ENCODE peak calls at places on chromosomes 6 and 20, in four cellular contexts. N is H9, I is IMR-90, E is H1. C is an unnamed sample.
A peak's percentile ranks its signal among the peaks of the same experiment; 100 is the strongest.

GRCh38 chr20:37276494-37277252 is 12.8 kb upstream of the MANBAL start:
- DNase-seq in I (peak; percentile 94), E (no peak), N (no peak), C (no peak)

GRCh38 chr6:169530762-169531143 is 171.1 kb downstream of the WDR27 start:
- DNase-seq in E (no peak), N (no peak), I (no peak), C (no peak)

GRCh38 chr20:24703284-24703610 is 233.8 kb downstream of the SYNDIG1 start:
- DNase-seq in E (no peak), I (no peak), N (peak; percentile 17), C (no peak)

GRCh38 chr6:45112711-45113110 is 215.4 kb upstream of the RUNX2 start:
- DNase-seq in N (no peak), E (no peak), I (no peak), C (no peak)

GRCh38 chr20:3927486-3928291 is 38.5 kb downstream of the PANK2 start:
- DNase-seq in I (peak; percentile 47), E (no peak), N (peak; percentile 55), C (peak; percentile 64)

GRCh38 chr20:56842086-56842485 is 213.0 kb downstream of the TFAP2C start:
- DNase-seq in E (no peak), N (no peak), I (no peak), C (no peak)

GRCh38 chr6:44869321-44869897 is 458.7 kb upstream of the RUNX2 start:
- DNase-seq in N (no peak), E (no peak), I (no peak), C (no peak)

GRCh38 chr6:106475280-106475679 is 114.8 kb downstream of the CRYBG1 start:
- DNase-seq in I (no peak), N (no peak), E (no peak), C (no peak)

GRCh38 chr6:129501401-129502051 is 208.5 kb downstream of the ARHGAP18 start:
- DNase-seq in I (peak; percentile 96), E (no peak), N (no peak), C (peak; percentile 88)

GRCh38 chr6:73516712-73517489 is 3.9 kb downstream of the EEF1A1 start:
- DNase-seq in N (no peak), E (no peak), I (peak; percentile 14), C (peak; percentile 25)

GRCh38 chr20:46122071-46122470 is 4.0 kb downstream of the CD40 start:
- DNase-seq in I (peak; percentile 59), N (no peak), E (no peak), C (no peak)

GRCh38 chr20:62980970-62981369 is 25.8 kb downstream of the BHLHE23 start:
- DNase-seq in E (no peak), I (no peak), N (peak; percentile 51), C (no peak)

GRCh38 chr20:4320284-4320683 is 304.9 kb upstream of the RNF24 start:
- DNase-seq in N (no peak), I (no peak), E (no peak), C (no peak)

GRCh38 chr6:53734473-53735299 is 60.1 kb upstream of the LRRC1 start:
- DNase-seq in E (peak; percentile 29), N (peak; percentile 74), I (peak; percentile 78), C (peak; percentile 79)

GRCh38 chr20:47801079-47801478 is 15.8 kb upstream of the SULF2 start:
- DNase-seq in E (no peak), I (no peak), N (no peak), C (no peak)

GRCh38 chr6:40894962-40895799 is 143.8 kb downstream of the UNC5CL start:
- DNase-seq in N (peak; percentile 87), I (peak; percentile 54), E (peak; percentile 46), C (peak; percentile 88)

GRCh38 chr6:137933696-137934095 is 66.6 kb downstream of the TNFAIP3 start:
- DNase-seq in N (no peak), E (no peak), I (peak; percentile 75), C (no peak)

GRCh38 chr6:82084324-82084920 is 163.1 kb downstream of the IBTK start:
- DNase-seq in N (no peak), I (no peak), E (no peak), C (no peak)

GRCh38 chr20:23118766-23119165 is 32.6 kb upstream of the CD93 start:
- DNase-seq in N (no peak), E (no peak), I (no peak), C (no peak)

GRCh38 chr6:52576392-52577021 is 353 bp downstream of the TRAM2 start:
- DNase-seq in E (no peak), N (peak; percentile 76), I (peak; percentile 85), C (peak; percentile 92)

GRCh38 chr6:52399511-52400315 is 20.4 kb upstream of the EFHC1 start:
- DNase-seq in E (no peak), I (peak; percentile 70), N (peak; percentile 55), C (peak; percentile 78)

GRCh38 chr20:25229486-25230176 is 18.3 kb upstream of the PYGB start:
- DNase-seq in N (no peak), I (no peak), E (no peak), C (no peak)

GRCh38 chr6:118712955-118713354 is 61.6 kb upstream of the CEP85L start:
- DNase-seq in E (no peak), N (no peak), I (peak; percentile 44), C (no peak)

GRCh38 chr6:73394577-73395354 is at the start of gene DDX43:
- DNase-seq in N (peak; percentile 65), E (no peak), I (no peak), C (peak; percentile 18)

GRCh38 chr6:131182991-131183425 is 47.7 kb downstream of the AKAP7 start:
- DNase-seq in I (peak; percentile 56), N (peak; percentile 49), E (no peak), C (peak; percentile 77)

GRCh38 chr6:52522655-52523054 is 54.2 kb downstream of the TRAM2 start:
- DNase-seq in E (no peak), I (peak; percentile 51), N (no peak), C (no peak)

GRCh38 chr20:39800111-39800510 is 838.0 kb downstream of the DHX35 start:
- DNase-seq in N (no peak), I (peak; percentile 52), E (no peak), C (no peak)

GRCh38 chr6:17703256-17703694 is 3.5 kb downstream of the NUP153 start:
- DNase-seq in E (no peak), I (peak; percentile 82), N (no peak), C (no peak)

GRCh38 chr20:61443541-61444126 is 191.6 kb downstream of the CDH4 start:
- DNase-seq in E (no peak), N (no peak), I (peak; percentile 48), C (no peak)

GRCh38 chr6:13089296-13089994 is 238.9 kb downstream of the TBC1D7 start:
- DNase-seq in E (no peak), I (no peak), N (no peak), C (no peak)

GRCh38 chr6:31485063-31485462 is 12.9 kb upstream of the MICB start:
- DNase-seq in N (no peak), E (no peak), I (peak; percentile 38), C (no peak)

GRCh38 chr20:56422131-56422823 is 10.2 kb downstream of the CASS4 start:
- DNase-seq in N (no peak), E (no peak), I (peak; percentile 88), C (no peak)

GRCh38 chr20:43531091-43531443 is 23.6 kb downstream of the L3MBTL1 start:
- DNase-seq in I (no peak), E (no peak), N (no peak), C (no peak)

GRCh38 chr20:19589731-19590362 is 168.2 kb upstream of the RIN2 start:
- DNase-seq in I (no peak), E (no peak), N (no peak), C (no peak)
- H4K5ac ChIP-seq in I (no peak overlapping the region), E (no peak overlapping the region), N (no peak overlapping the region), C (no peak overlapping the region)

DNA sequence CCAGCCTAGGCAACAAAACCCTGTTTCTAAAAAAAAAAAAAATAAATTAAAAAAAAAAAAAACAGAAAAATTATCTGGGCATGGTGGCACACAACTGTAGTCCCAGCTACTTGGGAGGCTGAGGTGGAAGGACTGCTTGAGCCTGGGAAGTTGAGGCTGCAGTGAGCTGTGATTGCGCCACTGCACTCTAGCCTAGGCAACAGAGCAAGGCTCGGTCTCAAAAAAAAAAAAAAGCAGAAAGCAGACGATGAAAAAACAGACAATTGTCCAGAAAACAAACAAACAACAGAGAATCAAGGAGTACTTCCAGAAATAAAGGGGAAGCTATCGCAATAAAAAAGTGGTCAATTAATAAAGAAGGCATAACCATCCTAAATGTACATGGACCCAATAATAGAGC is 229.4 kb downstream of the GMDS start:
- DNase-seq in I (no peak), E (no peak), N (no peak), C (no peak)
- H2BK5ac ChIP-seq in I (no peak overlapping the region), E (no peak overlapping the region), N (no peak overlapping the region), C (no peak overlapping the region)

GRCh38 chr6:26254666-26255176 is 110.3 kb upstream of the BTN3A2 start:
- DNase-seq in N (no peak), E (no peak), I (no peak), C (no peak)
- H4K5ac ChIP-seq in N (no peak overlapping the region), E (no peak overlapping the region), I (no peak overlapping the region), C (no peak overlapping the region)

GRCh38 chr6:107491791-107492674 is 2.1 kb downstream of the SOBP start:
- DNase-seq in N (no peak), I (peak; percentile 56), E (no peak), C (no peak)

GRCh38 chr6:107488875-107489635 is 862 bp upstream of the SOBP start:
- DNase-seq in I (peak; percentile 20), E (no peak), N (peak; percentile 76), C (peak; percentile 79)

GRCh38 chr6:107489636-107490567 is at the start of gene SOBP:
- DNase-seq in N (peak; percentile 62), I (peak; percentile 47), E (no peak), C (peak; percentile 61)

GRCh38 chr6:107490568-107491058 is 696 bp downstream of the SOBP start:
- DNase-seq in N (no peak), I (no peak), E (no peak), C (no peak)

DNA sequence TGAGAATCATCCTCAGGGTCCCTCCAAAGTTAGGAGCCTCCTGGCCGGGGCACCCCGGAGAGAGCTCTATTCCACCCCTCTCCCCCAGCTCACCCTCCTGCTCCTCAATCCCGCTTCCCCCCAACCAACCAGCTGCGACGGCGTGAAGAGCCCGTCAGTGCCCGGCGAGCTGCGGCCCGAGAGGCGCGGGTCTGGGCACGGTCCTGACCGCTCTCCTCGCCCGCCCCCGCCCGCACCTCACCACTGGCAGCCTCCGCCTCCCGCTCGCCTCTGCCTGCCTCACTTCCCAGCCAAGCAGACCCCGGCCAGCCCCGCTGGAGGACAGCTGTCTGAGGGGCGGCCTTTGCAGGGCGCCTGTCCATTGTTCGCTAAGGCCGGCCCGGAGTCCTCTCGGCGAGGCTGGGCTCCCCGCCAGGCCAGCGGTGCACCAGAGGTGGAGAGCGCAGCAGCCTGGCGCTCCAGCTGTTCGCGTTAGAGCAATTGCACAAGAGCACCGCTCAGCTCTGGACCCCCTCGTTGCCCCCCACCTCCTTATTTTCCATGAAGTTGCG is 1.2 kb downstream of the SOBP start:
- DNase-seq in E (no peak), I (peak; percentile 20), N (peak; percentile 64), C (peak; percentile 61)
- H2BK5ac ChIP-seq in E (no peak overlapping the region), I (no peak overlapping the region), N (no peak overlapping the region), C (no peak overlapping the region)